ENCODE peak calls at places on chromosomes 5 and 9, in eight cellular contexts. B is HCT116, X is colonic mucosa, U is HepG2, W is K562, V is neural progenitor cell, J is IMR-90, Q is mammary epithelial cell. P is an unnamed sample.

GRCh38 chr5:158998911-158999705 is 100.6 kb downstream of the EBF1 start:
- DNase-seq in B (no peak), X (no peak), U (no peak), W (no peak), V (no peak), J (no peak), Q (no peak), P (no peak)

GRCh38 chr5:172588380-172588779 is 52.7 kb upstream of the NEURL1B start:
- DNase-seq in B (no peak), X (no peak), U (no peak), W (no peak), V (no peak), J (no peak), Q (no peak), P (no peak)

GRCh38 chr5:122673343-122673742 is 101.5 kb upstream of the SNX2 start:
- DNase-seq in B (no peak), X (no peak), U (no peak), W (no peak), V (no peak), J (no peak), Q (no peak), P (no peak)

GRCh38 chr5:77301447-77301878 is 91.0 kb downstream of the PDE8B start:
- DNase-seq in B (no peak), X (no peak), U (no peak), W (no peak), V (no peak), J (peak), Q (no peak), P (no peak)

GRCh38 chr5:1208743-1209551 is 7.6 kb downstream of the SLC6A19 start:
- DNase-seq in B (no peak), X (peak), U (no peak), W (no peak), V (peak), J (no peak), Q (no peak), P (no peak)

GRCh38 chr5:11384441-11385250 is 519.6 kb downstream of the CTNND2 start:
- DNase-seq in B (no peak), X (peak), U (no peak), W (no peak), V (peak), J (no peak), Q (peak), P (no peak)

GRCh38 chr9:125241863-125242739 is 958 bp upstream of the HSPA5 start:
- DNase-seq in B (no peak), X (no peak), U (no peak), W (no peak), V (no peak), J (no peak), Q (no peak), P (no peak)

GRCh38 chr5:1101991-1102713 is 9.7 kb downstream of the SLC12A7 start:
- DNase-seq in B (no peak), X (no peak), U (no peak), W (peak), V (peak), J (peak), Q (no peak), P (no peak)

GRCh38 chr9:97703437-97704326 is 6.5 kb upstream of the XPA start:
- DNase-seq in B (peak), X (no peak), U (peak), W (peak), V (no peak), J (peak), Q (peak), P (peak)

GRCh38 chr5:10352404-10353240 is 873 bp upstream of the MARCHF6 start:
- DNase-seq in B (no peak), X (peak), U (peak), W (peak), V (peak), J (peak), Q (peak), P (no peak)

GRCh38 chr9:114207034-114207815 is 51.9 kb downstream of the COL27A1 start:
- DNase-seq in B (no peak), X (no peak), U (no peak), W (no peak), V (peak), J (peak), Q (peak), P (no peak)

GRCh38 chr9:35048521-35048920 is 23.9 kb downstream of the VCP start:
- DNase-seq in B (no peak), X (no peak), U (no peak), W (no peak), V (no peak), J (no peak), Q (no peak), P (no peak)

GRCh38 chr5:77806213-77806843 is 30.2 kb upstream of the TBCA start:
- DNase-seq in B (no peak), X (no peak), U (no peak), W (no peak), V (no peak), J (no peak), Q (no peak), P (no peak)

GRCh38 chr9:113602126-113603119 is 138.9 kb downstream of the RGS3 start:
- DNase-seq in B (peak), X (peak), U (peak), W (peak), V (peak), J (peak), Q (peak), P (peak)

GRCh38 chr5:172748341-172748843 is 22.6 kb downstream of the DUSP1 start:
- DNase-seq in B (no peak), X (no peak), U (no peak), W (no peak), V (peak), J (no peak), Q (no peak), P (no peak)

GRCh38 chr5:33032161-33033085 is 321.3 kb downstream of the NPR3 start:
- DNase-seq in B (no peak), X (no peak), U (no peak), W (no peak), V (no peak), J (peak), Q (no peak), P (no peak)

GRCh38 chr5:158565017-158565789 is 534.5 kb downstream of the EBF1 start:
- DNase-seq in B (no peak), X (no peak), U (no peak), W (no peak), V (no peak), J (no peak), Q (no peak), P (no peak)

GRCh38 chr5:134784946-134785620 is 26.5 kb downstream of the DDX46 start:
- DNase-seq in B (no peak), X (no peak), U (no peak), W (no peak), V (no peak), J (peak), Q (no peak), P (no peak)
- H3K9ac ChIP-seq in B (no peak), X (no peak), U (no peak), W (no peak), V (no peak), J (no peak), Q (no peak), P (no peak)

GRCh38 chr9:121498150-121498486 is 1.5 kb downstream of the GGTA1 start:
- DNase-seq in B (peak), X (peak), U (peak), W (peak), V (peak), J (peak), Q (peak), P (peak)

GRCh38 chr9:121499177-121499426 is 542 bp downstream of the GGTA1 start:
- DNase-seq in B (no peak), X (no peak), U (no peak), W (no peak), V (no peak), J (no peak), Q (no peak), P (no peak)

GRCh38 chr9:121500165-121500478 is 478 bp upstream of the GGTA1 start:
- DNase-seq in B (no peak), X (no peak), U (no peak), W (no peak), V (peak), J (no peak), Q (no peak), P (no peak)

GRCh38 chr9:121499427-121500164 is at the start of gene GGTA1:
- DNase-seq in B (no peak), X (peak), U (no peak), W (peak), V (peak), J (peak), Q (peak), P (no peak)

DNA sequence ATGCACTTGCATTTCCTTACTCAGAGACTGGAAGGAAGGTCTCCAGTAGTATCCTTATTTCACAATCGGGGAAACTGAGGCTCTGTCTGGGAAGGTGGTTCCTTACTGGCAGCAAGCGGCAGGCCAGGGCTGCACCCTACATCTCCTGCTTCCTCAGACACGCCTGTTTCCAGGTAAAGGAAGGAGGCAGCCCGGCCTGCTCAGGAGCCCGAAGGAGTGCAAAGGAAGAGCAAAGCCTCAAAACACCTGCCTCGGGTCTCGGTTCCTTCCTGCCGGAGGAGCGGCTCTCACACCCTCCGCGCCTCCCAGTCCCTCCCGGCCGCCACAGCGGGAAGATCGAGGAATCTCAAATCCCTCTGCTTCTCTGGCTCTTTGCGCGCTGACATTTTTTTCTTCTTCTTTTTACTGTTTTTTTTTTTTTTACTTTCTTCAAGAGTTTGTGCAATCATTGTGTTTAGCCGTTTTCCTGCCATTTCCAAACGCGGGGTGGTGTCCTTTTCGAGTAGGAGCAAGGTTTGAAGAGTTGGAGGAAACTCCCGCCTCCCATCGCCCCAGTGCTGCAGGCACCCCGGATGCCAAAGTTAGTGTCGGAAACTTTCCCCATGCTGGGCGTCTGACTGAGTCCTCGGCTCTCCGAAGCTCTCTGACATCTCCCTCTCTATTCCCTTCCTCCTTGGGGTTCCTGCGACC is 1.0 kb downstream of the GGTA1 start:
- DNase-seq in B (no peak), X (peak), U (no peak), W (no peak), V (peak), J (peak), Q (peak), P (no peak)
- H3K4me3 ChIP-seq in B (peak), X (peak), U (no peak), W (no peak), V (peak), J (peak), Q (peak), P (peak)

GRCh38 chr9:128825923-128826702 is 3.5 kb downstream of the SPOUT1 start:
- DNase-seq in B (peak), X (no peak), U (no peak), W (no peak), V (no peak), J (no peak), Q (no peak), P (no peak)
- TF ChIP-seq CTCF in B (no peak), X (no peak), U (no peak), W (no peak), V (peak), J (no peak), Q (no peak), P (peak)

GRCh38 chr9:73135394-73135793 is 16.3 kb upstream of the ANXA1 start:
- DNase-seq in B (no peak), X (no peak), U (no peak), W (no peak), V (no peak), J (no peak), Q (peak), P (no peak)
- H3K9ac ChIP-seq in B (no peak), X (no peak), U (no peak), W (no peak), V (no peak), J (no peak), Q (no peak), P (peak)

DNA sequence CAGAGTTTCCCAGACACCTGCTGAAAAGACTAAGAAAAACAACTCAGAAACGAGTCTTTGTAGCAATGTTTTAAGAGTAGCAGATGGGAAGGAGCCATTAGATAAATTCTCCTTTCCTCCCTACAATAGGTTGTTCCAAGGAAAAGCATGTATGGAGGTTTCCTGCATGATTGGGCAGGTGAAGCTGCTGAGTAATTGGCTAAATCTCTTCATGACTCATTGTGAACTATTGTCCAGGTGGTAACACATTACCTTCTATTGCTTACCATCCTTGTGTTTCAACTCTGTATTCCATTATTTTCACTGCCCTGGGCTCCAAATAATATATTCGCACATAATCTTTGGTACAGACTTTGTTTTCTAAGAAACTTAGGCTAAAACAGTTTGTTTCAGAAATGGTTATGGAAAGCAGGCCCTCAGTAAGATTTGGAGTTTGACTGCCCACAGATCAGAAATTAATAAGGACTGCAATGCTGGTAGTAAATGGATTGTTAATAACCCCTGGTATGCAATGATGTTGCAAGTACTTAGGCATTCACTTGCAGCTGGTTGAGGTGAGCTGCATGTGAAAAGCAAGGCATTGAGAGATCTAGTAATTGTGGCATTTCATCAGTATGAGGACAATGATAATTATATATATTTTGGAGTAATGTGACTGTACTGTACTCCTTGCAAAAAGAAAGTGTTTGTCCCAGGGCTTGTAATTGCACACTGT is 281.4 kb upstream of the VLDLR start:
- DNase-seq in B (no peak), X (no peak), U (no peak), W (no peak), V (no peak), J (peak), Q (peak), P (peak)
- H3K4me3 ChIP-seq in B (no peak), X (no peak), U (no peak), W (no peak), V (no peak), J (no peak), Q (no peak), P (peak)

GRCh38 chr5:34539183-34539582 is 116.9 kb upstream of the RAI14 start:
- DNase-seq in B (no peak), X (no peak), U (no peak), W (no peak), V (no peak), J (no peak), Q (no peak), P (no peak)

GRCh38 chr5:34535433-34535832 is 120.7 kb upstream of the RAI14 start:
- DNase-seq in B (no peak), X (no peak), U (no peak), W (no peak), V (no peak), J (no peak), Q (no peak), P (no peak)

GRCh38 chr5:34536699-34537098 is 119.4 kb upstream of the RAI14 start:
- DNase-seq in B (no peak), X (no peak), U (no peak), W (no peak), V (no peak), J (no peak), Q (no peak), P (no peak)

GRCh38 chr5:34535944-34536628 is 120.0 kb upstream of the RAI14 start:
- DNase-seq in B (no peak), X (no peak), U (no peak), W (no peak), V (no peak), J (peak), Q (no peak), P (no peak)

GRCh38 chr5:34538026-34538672 is 118.0 kb upstream of the RAI14 start:
- DNase-seq in B (no peak), X (no peak), U (no peak), W (peak), V (no peak), J (peak), Q (peak), P (no peak)
- TF ChIP-seq CTCF in B (no peak), X (no peak), U (peak), W (peak), V (peak), J (peak), Q (peak), P (peak)

GRCh38 chr5:39341934-39342333 is 22.4 kb downstream of the C9 start:
- DNase-seq in B (no peak), X (no peak), U (no peak), W (no peak), V (no peak), J (no peak), Q (no peak), P (no peak)
- H3K9ac ChIP-seq in B (no peak), X (no peak), U (no peak), W (no peak), V (no peak), J (no peak), Q (no peak), P (no peak)

DNA sequence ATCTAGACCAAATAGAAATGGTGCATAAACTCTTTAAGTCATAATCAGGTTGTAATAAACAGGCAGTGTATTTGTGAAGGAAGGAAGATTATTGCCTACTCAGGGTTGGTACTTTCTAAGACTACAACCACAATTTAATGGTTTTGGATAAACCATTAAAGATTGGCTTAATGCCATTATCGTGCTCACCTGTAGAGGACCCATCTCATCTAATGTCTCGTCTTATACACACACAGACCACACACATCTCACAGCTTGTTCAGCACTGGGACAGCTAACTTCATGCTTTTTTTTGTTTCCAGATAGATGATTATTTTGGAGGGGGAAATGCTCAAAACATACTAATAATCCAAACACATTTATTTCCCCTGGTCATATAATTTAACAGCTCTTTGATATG is 175.7 kb upstream of the SLC12A2 start:
- DNase-seq in B (no peak), X (no peak), U (no peak), W (no peak), V (no peak), J (no peak), Q (no peak), P (no peak)
- H3K4me3 ChIP-seq in B (no peak), X (no peak), U (no peak), W (no peak), V (no peak), J (no peak), Q (no peak), P (no peak)

DNA sequence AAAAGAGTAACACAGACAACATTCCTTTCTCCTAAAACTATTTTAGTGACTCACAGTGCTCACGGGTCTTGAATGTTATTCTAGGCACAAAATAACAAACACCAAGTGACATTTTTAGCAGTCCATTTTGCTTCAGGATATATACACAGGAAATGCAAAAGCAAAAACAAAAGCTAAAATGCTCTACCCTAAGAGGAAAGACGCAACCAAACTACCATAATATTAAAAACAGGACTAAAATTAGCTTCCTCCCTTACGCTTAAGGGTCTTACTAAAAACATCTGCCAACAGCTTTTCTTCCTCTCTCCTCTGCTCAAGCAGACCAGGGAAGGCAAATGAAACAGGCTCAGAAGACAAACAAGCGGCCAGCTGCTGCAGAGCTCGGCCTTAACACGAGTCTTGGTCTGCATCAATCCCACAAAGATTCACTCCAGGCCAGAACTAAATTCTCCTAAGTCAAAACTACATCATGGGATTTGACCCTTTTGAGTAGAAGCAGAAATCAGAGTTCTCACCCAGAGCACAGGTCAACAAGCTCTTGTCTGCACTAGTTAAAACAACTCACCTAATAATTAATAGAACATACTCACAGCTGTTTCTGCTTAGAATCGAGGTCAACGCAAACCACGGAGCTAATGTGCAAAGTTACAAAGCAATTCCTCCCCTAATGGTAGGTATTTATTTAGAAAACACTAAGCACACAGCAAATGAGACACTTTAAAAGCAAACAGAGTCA is 62.3 kb downstream of the RAPGEF1 start:
- DNase-seq in B (no peak), X (no peak), U (peak), W (no peak), V (peak), J (peak), Q (no peak), P (no peak)
- TF ChIP-seq CTCF in B (no peak), X (no peak), U (no peak), W (no peak), V (no peak), J (peak), Q (no peak), P (no peak)

GRCh38 chr5:171521679-171522078 is 102.2 kb downstream of the FGF18 start:
- DNase-seq in B (no peak), X (no peak), U (no peak), W (no peak), V (no peak), J (no peak), Q (no peak), P (peak)
- H3K9ac ChIP-seq in B (peak), X (no peak), U (no peak), W (no peak), V (no peak), J (no peak), Q (no peak), P (no peak)